ENCODE peak calls at places on chromosomes 11 and 22, in ten cellular contexts. Q is epithelial cell of esophagus, F is lower lobe of right lung, U is IMR-90, O is progenitor cell of endocrine pancreas, H is tibial artery, G is neural crest cell, J is heart right ventricle, A is transverse colon, D is colonic mucosa. E is an unnamed sample.

GRCh38 chr11:86503131-86503530 is 128.4 kb downstream of the CCDC81 start:
- DNase-seq in F (no peak), O (no peak), H (no peak), Q (no peak), A (no peak), J (no peak), U (no peak), D (no peak), G (no peak), E (no peak)

GRCh38 chr11:127275771-127276170 is 275.2 kb upstream of the KIRREL3 start:
- DNase-seq in J (no peak), U (no peak), F (no peak), A (no peak), G (no peak), O (no peak), Q (no peak), H (no peak), D (no peak), E (no peak)

GRCh38 chr11:76248210-76248609 is 41.9 kb upstream of the WNT11 start:
- DNase-seq in O (no peak), D (peak; percentile 29), H (no peak), A (no peak), G (no peak), Q (no peak), F (no peak), U (no peak), J (no peak), E (peak; percentile 37)

GRCh38 chr22:16559056-16559955 is 33.3 kb downstream of the CCT8L2 start:
- DNase-seq in H (no peak), G (no peak), J (no peak), U (no peak), Q (no peak), A (no peak), D (no peak), O (no peak), F (peak; percentile 36), E (no peak)

GRCh38 chr11:57321388-57321995 is 3.3 kb downstream of the TNKS1BP1 start:
- DNase-seq in G (no peak), Q (peak; percentile 35), D (peak; percentile 62), U (no peak), H (no peak), O (no peak), A (no peak), F (no peak), J (no peak), E (no peak)

GRCh38 chr11:59710136-59710847 is 3.4 kb downstream of the OR10V1 start:
- DNase-seq in O (no peak), Q (no peak), G (no peak), D (no peak), A (no peak), J (no peak), F (no peak), H (no peak), U (peak; percentile 4), E (no peak)

GRCh38 chr11:6233984-6234313 is 487 bp downstream of the FHIP1B start:
- DNase-seq in A (peak; percentile 29), Q (no peak), D (no peak), J (no peak), O (no peak), F (no peak), U (no peak), G (no peak), H (no peak), E (no peak)

GRCh38 chr11:102225689-102226562 is 91.4 kb upstream of the BIRC3 start:
- DNase-seq in Q (peak; percentile 72), A (no peak), G (no peak), O (no peak), U (peak; percentile 97), F (no peak), J (no peak), H (no peak), D (no peak), E (no peak)

GRCh38 chr22:41401781-41402648 is 20.3 kb downstream of the TEF start:
- DNase-seq in G (no peak), J (peak; percentile 78), Q (peak; percentile 87), H (peak; percentile 94), D (peak; percentile 83), F (peak; percentile 81), O (no peak), U (peak; percentile 79), A (peak; percentile 87), E (no peak)

GRCh38 chr11:60880635-60881282 is 13.4 kb downstream of the ZP1 start:
- DNase-seq in F (no peak), G (no peak), U (no peak), J (no peak), Q (no peak), H (no peak), D (no peak), O (no peak), A (no peak), E (peak; percentile 27)

GRCh38 chr22:45602004-45602733 is 69.5 kb upstream of the ATXN10 start:
- DNase-seq in G (no peak), F (peak; percentile 22), D (no peak), J (no peak), U (no peak), O (no peak), A (no peak), Q (no peak), H (no peak), E (peak; percentile 52)

GRCh38 chr22:49211176-49211575 is 616.5 kb downstream of the BRD1 start:
- DNase-seq in J (no peak), U (no peak), A (no peak), D (no peak), G (no peak), Q (no peak), F (peak; percentile 19), O (no peak), H (peak; percentile 24), E (peak; percentile 59)

GRCh38 chr11:37076866-37077265 is 478.8 kb upstream of the RAG2 start:
- DNase-seq in D (no peak), Q (no peak), J (no peak), G (no peak), H (no peak), A (no peak), O (no peak), F (no peak), U (no peak), E (no peak)

GRCh38 chr22:29202231-29203192 is 3.2 kb upstream of the EMID1 start:
- DNase-seq in J (peak; percentile 70), Q (peak; percentile 45), G (no peak), D (peak; percentile 58), H (no peak), U (peak; percentile 55), A (peak; percentile 59), F (peak; percentile 67), O (no peak), E (no peak)

GRCh38 chr22:19052941-19053551 is 69.2 kb downstream of the DGCR2 start:
- DNase-seq in F (peak; percentile 3), A (no peak), U (no peak), Q (no peak), G (no peak), O (no peak), J (no peak), D (no peak), H (peak; percentile 23), E (no peak)

GRCh38 chr11:112042161-112042960 is 17.2 kb downstream of the DLAT start:
- DNase-seq in D (no peak), F (no peak), A (no peak), Q (no peak), G (no peak), U (peak; percentile 26), H (no peak), O (no peak), J (no peak), E (no peak)

DNA sequence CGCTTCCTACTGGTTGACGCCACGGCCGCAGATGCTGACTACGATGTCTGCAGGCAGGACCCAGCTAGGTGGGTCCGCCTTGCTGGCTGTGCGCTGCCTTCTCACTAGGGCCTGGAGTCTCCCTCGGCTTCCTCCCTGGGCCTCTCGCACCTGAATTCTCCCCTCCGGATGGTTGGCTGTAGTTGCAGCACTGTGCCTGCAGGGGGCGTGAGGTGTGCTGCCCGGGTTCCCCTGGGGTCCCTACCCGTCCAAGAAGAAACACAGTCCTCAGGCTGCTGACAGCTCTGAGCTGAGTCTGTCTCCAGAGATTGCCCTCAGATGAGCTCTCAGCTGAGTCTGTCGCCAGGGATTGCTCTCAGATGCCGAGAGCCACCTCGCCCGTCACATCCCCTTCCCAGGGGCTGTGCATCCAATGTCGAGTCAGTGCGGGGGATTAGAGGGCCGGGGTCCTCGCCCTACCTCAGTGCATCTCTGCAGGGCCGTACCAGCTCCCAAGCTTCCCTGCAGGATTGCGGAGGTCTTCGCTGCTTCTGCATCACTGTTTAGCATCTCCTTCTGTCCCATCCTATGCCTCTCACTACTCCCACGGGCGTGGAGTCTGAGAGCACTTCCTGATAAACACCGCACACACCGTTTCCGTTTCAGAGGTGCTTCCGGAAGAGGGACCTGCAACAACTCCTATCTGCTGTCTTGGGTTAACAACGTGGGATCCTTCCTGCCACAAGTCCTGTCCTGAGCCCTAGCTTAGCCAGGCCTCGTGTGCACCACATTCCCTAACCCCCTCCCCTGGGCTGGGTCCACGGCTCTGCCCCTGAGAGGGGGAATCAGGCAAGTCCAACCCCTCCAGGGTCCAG is 196.9 kb downstream of the CSNK2A3 start:
- DNase-seq in U (no peak), F (no peak), A (no peak), Q (no peak), O (peak; percentile 38), D (no peak), H (no peak), J (peak; percentile 26), G (peak; percentile 36), E (no peak)
- TF ChIP-seq CTCF in U (peak; percentile 38), F (peak; percentile 44), A (peak; percentile 27), Q (peak; percentile 45), O (peak; percentile 63), D (peak; percentile 27), H (peak; percentile 15), J (peak; percentile 34), G (peak; percentile 62), E (peak; percentile 75)

GRCh38 chr11:47269829-47270305 is at the start of gene MADD:
- DNase-seq in D (peak; percentile 85), O (peak; percentile 76), H (peak; percentile 92), G (peak; percentile 71), Q (peak; percentile 72), J (peak; percentile 91), U (peak; percentile 78), A (peak; percentile 90), F (peak; percentile 92), E (no peak)
- TF ChIP-seq CTCF in D (no peak), O (no peak), H (no peak), G (no peak), Q (no peak), J (peak; percentile 13), U (no peak), A (no peak), F (no peak), E (no peak)

DNA sequence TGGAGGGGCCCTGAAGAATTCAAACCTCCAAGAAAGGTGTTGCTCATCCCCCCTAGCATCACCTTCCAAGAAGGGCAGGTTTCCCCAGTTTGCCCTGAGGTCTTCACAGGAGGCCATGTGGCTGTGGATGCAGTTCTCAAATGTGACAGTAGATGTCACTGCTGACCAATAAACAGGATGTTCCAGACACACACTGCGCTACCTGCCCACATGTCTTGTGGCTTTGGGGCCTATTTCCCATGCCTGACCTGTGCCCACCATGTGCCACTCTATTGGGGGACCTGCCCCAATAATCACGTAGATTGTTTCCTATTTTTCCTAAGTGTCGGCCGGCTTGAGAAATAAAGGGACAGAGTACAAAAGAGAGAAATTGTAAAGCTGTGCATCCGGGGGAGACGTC is 4.5 kb downstream of the GSTT2 start:
- DNase-seq in U (peak; percentile 38), O (no peak), J (no peak), H (no peak), A (no peak), D (no peak), Q (peak; percentile 27), F (no peak), G (no peak), E (no peak)
- TF ChIP-seq CTCF in U (peak; percentile 77), O (no peak), J (peak; percentile 82), H (peak; percentile 44), A (no peak), D (peak; percentile 77), Q (peak; percentile 55), F (peak; percentile 70), G (no peak), E (no peak)

GRCh38 chr11:98183034-98183433 is 837.7 kb upstream of the CNTN5 start:
- DNase-seq in D (no peak), G (no peak), U (no peak), O (no peak), H (no peak), A (no peak), J (no peak), F (no peak), Q (no peak), E (no peak)
- TF ChIP-seq CTCF in D (no peak), G (no peak), U (no peak), O (no peak), H (no peak), A (no peak), J (no peak), F (no peak), Q (no peak), E (no peak)